ENCODE peak calls at places on chromosomes 4 and X, in ten cellular contexts. One of them, this sample, is unnamed.

GRCh38 chrX:623599-624323 is 6.8 kb upstream of the SHOX start:
- DNase-seq in upper lobe of right lung: no peak
- DNase-seq in foreskin fibroblast: no peak
- DNase-seq in heart left ventricle: no peak
- DNase-seq in right lobe of liver: no peak
- DNase-seq in endothelial cell of umbilical vein: no peak
- DNase-seq in cardiac muscle cell: no peak
- DNase-seq in sigmoid colon: no peak
- DNase-seq in astrocyte: no peak
- DNase-seq in stomach: no peak
- DNase-seq in this sample: no peak

GRCh38 chr4:159487284-159487747 is 384.4 kb downstream of the RAPGEF2 start:
- DNase-seq in sigmoid colon: no peak
- DNase-seq in endothelial cell of umbilical vein: peak
- DNase-seq in right lobe of liver: peak
- DNase-seq in cardiac muscle cell: peak
- DNase-seq in foreskin fibroblast: peak
- DNase-seq in astrocyte: peak
- DNase-seq in heart left ventricle: peak
- DNase-seq in stomach: peak
- DNase-seq in upper lobe of right lung: no peak
- DNase-seq in this sample: peak

GRCh38 chrX:13376857-13377441 is 57.1 kb upstream of the ATXN3L start:
- DNase-seq in stomach: no peak
- DNase-seq in sigmoid colon: no peak
- DNase-seq in heart left ventricle: peak
- DNase-seq in foreskin fibroblast: peak
- DNase-seq in astrocyte: peak
- DNase-seq in cardiac muscle cell: peak
- DNase-seq in endothelial cell of umbilical vein: no peak
- DNase-seq in right lobe of liver: no peak
- DNase-seq in upper lobe of right lung: no peak
- DNase-seq in this sample: no peak

GRCh38 chrX:39133971-39134370 is 332.7 kb downstream of the MID1IP1 start:
- DNase-seq in cardiac muscle cell: no peak
- DNase-seq in upper lobe of right lung: no peak
- DNase-seq in stomach: peak
- DNase-seq in foreskin fibroblast: no peak
- DNase-seq in right lobe of liver: peak
- DNase-seq in sigmoid colon: no peak
- DNase-seq in heart left ventricle: no peak
- DNase-seq in astrocyte: no peak
- DNase-seq in endothelial cell of umbilical vein: no peak
- DNase-seq in this sample: no peak

GRCh38 chrX:134484039-134484438 is 24.1 kb downstream of the HPRT1 start:
- DNase-seq in endothelial cell of umbilical vein: peak
- DNase-seq in upper lobe of right lung: no peak
- DNase-seq in sigmoid colon: no peak
- DNase-seq in cardiac muscle cell: peak
- DNase-seq in heart left ventricle: no peak
- DNase-seq in right lobe of liver: no peak
- DNase-seq in foreskin fibroblast: peak
- DNase-seq in stomach: no peak
- DNase-seq in astrocyte: peak
- DNase-seq in this sample: no peak

GRCh38 chrX:138866643-138867042 is 155.1 kb upstream of the FGF13 start:
- DNase-seq in right lobe of liver: no peak
- DNase-seq in upper lobe of right lung: no peak
- DNase-seq in cardiac muscle cell: no peak
- DNase-seq in astrocyte: no peak
- DNase-seq in heart left ventricle: no peak
- DNase-seq in endothelial cell of umbilical vein: no peak
- DNase-seq in foreskin fibroblast: no peak
- DNase-seq in sigmoid colon: no peak
- DNase-seq in stomach: no peak
- DNase-seq in this sample: no peak

GRCh38 chr4:7280906-7281305 is 88.6 kb downstream of the SORCS2 start:
- DNase-seq in astrocyte: peak
- DNase-seq in cardiac muscle cell: no peak
- DNase-seq in sigmoid colon: no peak
- DNase-seq in right lobe of liver: no peak
- DNase-seq in heart left ventricle: no peak
- DNase-seq in upper lobe of right lung: no peak
- DNase-seq in stomach: no peak
- DNase-seq in endothelial cell of umbilical vein: no peak
- DNase-seq in foreskin fibroblast: no peak
- DNase-seq in this sample: no peak

GRCh38 chr4:54971474-54971950 is 153.9 kb downstream of the KDR start:
- DNase-seq in foreskin fibroblast: peak
- DNase-seq in upper lobe of right lung: no peak
- DNase-seq in heart left ventricle: no peak
- DNase-seq in cardiac muscle cell: peak
- DNase-seq in stomach: no peak
- DNase-seq in astrocyte: peak
- DNase-seq in sigmoid colon: no peak
- DNase-seq in right lobe of liver: no peak
- DNase-seq in endothelial cell of umbilical vein: peak
- DNase-seq in this sample: peak

GRCh38 chr4:103292959-103293358 is 94.8 kb upstream of the CENPE start:
- DNase-seq in sigmoid colon: no peak
- DNase-seq in endothelial cell of umbilical vein: no peak
- DNase-seq in stomach: no peak
- DNase-seq in cardiac muscle cell: no peak
- DNase-seq in astrocyte: no peak
- DNase-seq in foreskin fibroblast: no peak
- DNase-seq in heart left ventricle: no peak
- DNase-seq in upper lobe of right lung: no peak
- DNase-seq in right lobe of liver: no peak
- DNase-seq in this sample: no peak

GRCh38 chr4:104507112-104507511 is 12.4 kb upstream of the CXXC4 start:
- DNase-seq in stomach: no peak
- DNase-seq in foreskin fibroblast: no peak
- DNase-seq in endothelial cell of umbilical vein: no peak
- DNase-seq in heart left ventricle: no peak
- DNase-seq in upper lobe of right lung: no peak
- DNase-seq in astrocyte: no peak
- DNase-seq in right lobe of liver: no peak
- DNase-seq in sigmoid colon: no peak
- DNase-seq in cardiac muscle cell: no peak
- DNase-seq in this sample: no peak

GRCh38 chr4:41797260-41797659 is 48.7 kb upstream of the PHOX2B start:
- DNase-seq in foreskin fibroblast: no peak
- DNase-seq in upper lobe of right lung: no peak
- DNase-seq in sigmoid colon: no peak
- DNase-seq in stomach: no peak
- DNase-seq in heart left ventricle: no peak
- DNase-seq in endothelial cell of umbilical vein: no peak
- DNase-seq in right lobe of liver: no peak
- DNase-seq in cardiac muscle cell: no peak
- DNase-seq in astrocyte: no peak
- DNase-seq in this sample: no peak

GRCh38 chrX:77003956-77004355 is 443.2 kb upstream of the FGF16 start:
- DNase-seq in endothelial cell of umbilical vein: no peak
- DNase-seq in upper lobe of right lung: no peak
- DNase-seq in sigmoid colon: no peak
- DNase-seq in heart left ventricle: no peak
- DNase-seq in right lobe of liver: no peak
- DNase-seq in foreskin fibroblast: no peak
- DNase-seq in stomach: no peak
- DNase-seq in cardiac muscle cell: no peak
- DNase-seq in astrocyte: peak
- DNase-seq in this sample: no peak

GRCh38 chrX:21295246-21295820 is 78.9 kb upstream of the CNKSR2 start:
- DNase-seq in cardiac muscle cell: no peak
- DNase-seq in sigmoid colon: no peak
- DNase-seq in heart left ventricle: no peak
- DNase-seq in stomach: no peak
- DNase-seq in upper lobe of right lung: no peak
- DNase-seq in endothelial cell of umbilical vein: no peak
- DNase-seq in right lobe of liver: no peak
- DNase-seq in foreskin fibroblast: no peak
- DNase-seq in astrocyte: no peak
- DNase-seq in this sample: no peak

GRCh38 chr4:151730003-151730559 is 30.7 kb downstream of the GATB start:
- DNase-seq in foreskin fibroblast: no peak
- DNase-seq in endothelial cell of umbilical vein: no peak
- DNase-seq in astrocyte: peak
- DNase-seq in heart left ventricle: no peak
- DNase-seq in right lobe of liver: no peak
- DNase-seq in stomach: no peak
- DNase-seq in upper lobe of right lung: no peak
- DNase-seq in cardiac muscle cell: no peak
- DNase-seq in sigmoid colon: no peak
- DNase-seq in this sample: no peak

GRCh38 chrX:71251456-71251973 is 2.4 kb downstream of the ZMYM3 start:
- DNase-seq in sigmoid colon: no peak
- DNase-seq in right lobe of liver: no peak
- DNase-seq in endothelial cell of umbilical vein: no peak
- DNase-seq in heart left ventricle: no peak
- DNase-seq in upper lobe of right lung: no peak
- DNase-seq in cardiac muscle cell: no peak
- DNase-seq in astrocyte: no peak
- DNase-seq in foreskin fibroblast: no peak
- DNase-seq in stomach: no peak
- DNase-seq in this sample: no peak

GRCh38 chr4:109947918-109948317 is 35.2 kb downstream of the EGF start:
- DNase-seq in astrocyte: no peak
- DNase-seq in heart left ventricle: no peak
- DNase-seq in endothelial cell of umbilical vein: no peak
- DNase-seq in sigmoid colon: no peak
- DNase-seq in upper lobe of right lung: no peak
- DNase-seq in cardiac muscle cell: no peak
- DNase-seq in foreskin fibroblast: no peak
- DNase-seq in right lobe of liver: no peak
- DNase-seq in stomach: no peak
- DNase-seq in this sample: no peak

GRCh38 chr4:138259801-138260200 is 17.7 kb upstream of the SLC7A11 start:
- DNase-seq in stomach: no peak
- DNase-seq in foreskin fibroblast: no peak
- DNase-seq in cardiac muscle cell: peak
- DNase-seq in right lobe of liver: no peak
- DNase-seq in astrocyte: peak
- DNase-seq in heart left ventricle: no peak
- DNase-seq in endothelial cell of umbilical vein: peak
- DNase-seq in upper lobe of right lung: no peak
- DNase-seq in sigmoid colon: no peak
- DNase-seq in this sample: no peak

GRCh38 chr4:85166318-85166717 is 199.8 kb upstream of the WDFY3 start:
- DNase-seq in heart left ventricle: no peak
- DNase-seq in astrocyte: no peak
- DNase-seq in upper lobe of right lung: no peak
- DNase-seq in foreskin fibroblast: no peak
- DNase-seq in right lobe of liver: no peak
- DNase-seq in sigmoid colon: no peak
- DNase-seq in stomach: no peak
- DNase-seq in cardiac muscle cell: no peak
- DNase-seq in endothelial cell of umbilical vein: no peak
- DNase-seq in this sample: no peak

GRCh38 chr4:168153596-168154440 is 61.5 kb downstream of the ANXA10 start:
- DNase-seq in cardiac muscle cell: peak
- DNase-seq in heart left ventricle: peak
- DNase-seq in endothelial cell of umbilical vein: peak
- DNase-seq in stomach: peak
- DNase-seq in foreskin fibroblast: peak
- DNase-seq in astrocyte: peak
- DNase-seq in right lobe of liver: peak
- DNase-seq in upper lobe of right lung: peak
- DNase-seq in sigmoid colon: no peak
- DNase-seq in this sample: peak
- H3K4me3 ChIP-seq in cardiac muscle cell: no peak
- H3K4me3 ChIP-seq in heart left ventricle: no peak
- H3K4me3 ChIP-seq in endothelial cell of umbilical vein: peak
- H3K4me3 ChIP-seq in stomach: peak
- H3K4me3 ChIP-seq in foreskin fibroblast: peak
- H3K4me3 ChIP-seq in astrocyte: peak
- H3K4me3 ChIP-seq in right lobe of liver: peak
- H3K4me3 ChIP-seq in upper lobe of right lung: peak
- H3K4me3 ChIP-seq in sigmoid colon: peak
- H3K4me3 ChIP-seq in this sample: peak

DNA sequence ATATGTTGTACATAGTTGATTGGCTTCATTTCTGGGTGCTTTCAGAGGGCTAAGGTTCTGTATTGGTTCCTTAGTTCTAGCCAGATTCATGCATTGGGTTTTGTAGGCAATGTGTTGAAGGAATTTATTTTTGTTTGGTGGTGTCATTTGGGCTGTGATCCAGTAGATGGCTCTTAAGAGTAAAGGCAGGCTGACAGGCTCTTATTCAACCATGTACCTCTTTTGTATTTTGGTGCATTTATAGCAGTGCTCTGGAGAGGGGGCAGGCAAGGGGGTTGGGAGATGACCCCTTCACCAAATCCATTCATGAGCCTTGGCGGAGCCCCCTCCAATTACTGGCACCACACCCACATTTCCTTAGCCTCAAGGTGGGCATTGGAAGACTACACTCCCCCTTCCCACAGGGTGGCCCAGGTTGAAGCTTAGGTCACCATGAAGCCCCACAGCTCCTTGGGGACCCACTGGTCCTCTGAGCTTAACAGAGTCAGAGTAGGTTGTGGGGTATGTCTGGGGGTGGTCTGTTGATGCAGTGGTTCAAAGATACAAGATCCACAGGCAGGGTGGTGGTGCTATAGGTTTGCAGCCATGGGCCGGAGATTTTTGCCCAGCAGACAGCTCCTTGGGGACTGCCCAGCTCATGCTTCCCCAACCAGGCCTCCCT is 143.0 kb upstream of the GNPDA2 start:
- DNase-seq in cardiac muscle cell: no peak
- DNase-seq in upper lobe of right lung: no peak
- DNase-seq in astrocyte: no peak
- DNase-seq in right lobe of liver: no peak
- DNase-seq in stomach: no peak
- DNase-seq in endothelial cell of umbilical vein: no peak
- DNase-seq in heart left ventricle: no peak
- DNase-seq in sigmoid colon: no peak
- DNase-seq in foreskin fibroblast: no peak
- DNase-seq in this sample: no peak
- TF ChIP-seq CTCF in cardiac muscle cell: no peak
- TF ChIP-seq CTCF in upper lobe of right lung: no peak
- TF ChIP-seq CTCF in astrocyte: no peak
- TF ChIP-seq CTCF in right lobe of liver: no peak
- TF ChIP-seq CTCF in stomach: no peak
- TF ChIP-seq CTCF in endothelial cell of umbilical vein: no peak
- TF ChIP-seq CTCF in heart left ventricle: no peak
- TF ChIP-seq CTCF in sigmoid colon: no peak
- TF ChIP-seq CTCF in foreskin fibroblast: no peak
- TF ChIP-seq CTCF in this sample: peak

GRCh38 chr4:80266902-80267380 is 477 bp downstream of the FGF5 start:
- DNase-seq in cardiac muscle cell: peak
- DNase-seq in upper lobe of right lung: no peak
- DNase-seq in endothelial cell of umbilical vein: peak
- DNase-seq in heart left ventricle: no peak
- DNase-seq in astrocyte: peak
- DNase-seq in sigmoid colon: no peak
- DNase-seq in foreskin fibroblast: peak
- DNase-seq in stomach: no peak
- DNase-seq in right lobe of liver: no peak
- DNase-seq in this sample: no peak
- H3K4me3 ChIP-seq in cardiac muscle cell: peak
- H3K4me3 ChIP-seq in upper lobe of right lung: peak
- H3K4me3 ChIP-seq in endothelial cell of umbilical vein: peak
- H3K4me3 ChIP-seq in heart left ventricle: peak
- H3K4me3 ChIP-seq in astrocyte: peak
- H3K4me3 ChIP-seq in sigmoid colon: peak
- H3K4me3 ChIP-seq in foreskin fibroblast: peak
- H3K4me3 ChIP-seq in stomach: peak
- H3K4me3 ChIP-seq in right lobe of liver: no peak
- H3K4me3 ChIP-seq in this sample: peak

GRCh38 chrX:103629295-103630170 is 758 bp downstream of the TCEAL1 start:
- DNase-seq in astrocyte: peak
- DNase-seq in upper lobe of right lung: peak
- DNase-seq in foreskin fibroblast: peak
- DNase-seq in right lobe of liver: peak
- DNase-seq in endothelial cell of umbilical vein: peak
- DNase-seq in sigmoid colon: peak
- DNase-seq in heart left ventricle: peak
- DNase-seq in stomach: peak
- DNase-seq in cardiac muscle cell: peak
- DNase-seq in this sample: no peak
- TF ChIP-seq CTCF in astrocyte: peak
- TF ChIP-seq CTCF in upper lobe of right lung: peak
- TF ChIP-seq CTCF in foreskin fibroblast: peak
- TF ChIP-seq CTCF in right lobe of liver: peak
- TF ChIP-seq CTCF in endothelial cell of umbilical vein: peak
- TF ChIP-seq CTCF in sigmoid colon: peak
- TF ChIP-seq CTCF in heart left ventricle: no peak
- TF ChIP-seq CTCF in stomach: no peak
- TF ChIP-seq CTCF in cardiac muscle cell: peak
- TF ChIP-seq CTCF in this sample: peak

This sample was measured in epithelial cell of proximal tubule.